ENCODE peak calls at places on chromosomes 12 and 14, in five cellular contexts. V, B, U, X and S are unnamed samples.

GRCh38 chr12:5554711-5555110 is 122.8 kb downstream of the NTF3 start:
- DNase-seq in V (no peak), B (no peak), U (no peak), X (no peak), S (no peak)

GRCh38 chr12:15910864-15911696 is at the start of gene DERA:
- DNase-seq in V (peak), B (peak), U (peak), X (peak), S (peak)

GRCh38 chr12:124303579-124304313 is 8.9 kb downstream of the RFLNA start:
- DNase-seq in V (no peak), B (no peak), U (no peak), X (no peak), S (no peak)

GRCh38 chr12:69527506-69528272 is 57.5 kb downstream of the FRS2 start:
- DNase-seq in V (no peak), B (no peak), U (no peak), X (no peak), S (no peak)

GRCh38 chr14:99186956-99187690 is 84.9 kb downstream of the BCL11B start:
- DNase-seq in V (no peak), B (peak), U (no peak), X (no peak), S (no peak)

GRCh38 chr14:99784508-99784907 is 8.7 kb upstream of the EML1 start:
- DNase-seq in V (no peak), B (no peak), U (no peak), X (no peak), S (no peak)

GRCh38 chr12:50614167-50614762 is 109.5 kb downstream of the DIP2B start:
- DNase-seq in V (no peak), B (no peak), U (no peak), X (peak), S (no peak)

GRCh38 chr12:108629824-108630476 is 3.7 kb downstream of the SELPLG start:
- DNase-seq in V (no peak), B (no peak), U (no peak), X (no peak), S (no peak)

GRCh38 chr14:24595046-24595808 is 14.3 kb downstream of the GZMH start:
- DNase-seq in V (no peak), B (no peak), U (no peak), X (no peak), S (peak)

GRCh38 chr12:68959457-68960161 is 26.6 kb upstream of the CPM start:
- DNase-seq in V (no peak), B (no peak), U (no peak), X (no peak), S (peak)

GRCh38 chr12:70724444-70724843 is 87.2 kb upstream of the PTPRB start:
- DNase-seq in V (no peak), B (no peak), U (no peak), X (peak), S (no peak)

GRCh38 chr12:105322070-105322469 is 8.4 kb upstream of the C12orf75 start:
- DNase-seq in V (no peak), B (no peak), U (no peak), X (no peak), S (no peak)

GRCh38 chr14:59332727-59333126 is 132.5 kb downstream of the GPR135 start:
- DNase-seq in V (no peak), B (no peak), U (no peak), X (no peak), S (no peak)

GRCh38 chr12:94617101-94617500 is 33.3 kb downstream of the TMCC3 start:
- DNase-seq in V (no peak), B (no peak), U (no peak), X (no peak), S (no peak)

GRCh38 chr12:52323001-52323400 is 1.8 kb upstream of the KRT83 start:
- DNase-seq in V (no peak), B (no peak), U (no peak), X (no peak), S (no peak)

GRCh38 chr12:563899-564298 is 99.3 kb downstream of the NINJ2 start:
- DNase-seq in V (no peak), B (no peak), U (no peak), X (no peak), S (no peak)

GRCh38 chr14:68340262-68340661 is 452.6 kb downstream of the ZFP36L1 start:
- DNase-seq in V (no peak), B (no peak), U (no peak), X (no peak), S (no peak)

GRCh38 chr12:131434208-131435125 is 276.4 kb upstream of the SFSWAP start:
- DNase-seq in V (no peak), B (no peak), U (peak), X (no peak), S (no peak)

GRCh38 chr12:121911824-121912585 is 6.4 kb upstream of the CFAP251 start:
- DNase-seq in V (no peak), B (no peak), U (no peak), X (no peak), S (no peak)